ENCODE peak calls at places on chromosomes 13 and 19, in ten cellular contexts. One of them, this sample, is unnamed.

GRCh38 chr19:11020982-11021759 is 60.3 kb downstream of the SMARCA4 start:
- DNase-seq in GM06990: no peak
- DNase-seq in fibroblast of lung: no peak
- DNase-seq in lung: no peak
- DNase-seq in neural progenitor cell: no peak
- DNase-seq in mucosa of descending colon: no peak
- DNase-seq in fibroblast of the aortic adventitia: no peak
- DNase-seq in psoas muscle: no peak
- DNase-seq in Caco-2: no peak
- DNase-seq in upper lobe of right lung: no peak
- DNase-seq in this sample: no peak

GRCh38 chr19:46447824-46448223 is 19.1 kb upstream of the PNMA8C start:
- DNase-seq in GM06990: no peak
- DNase-seq in fibroblast of lung: no peak
- DNase-seq in lung: no peak
- DNase-seq in neural progenitor cell: no peak
- DNase-seq in mucosa of descending colon: no peak
- DNase-seq in fibroblast of the aortic adventitia: no peak
- DNase-seq in psoas muscle: no peak
- DNase-seq in Caco-2: no peak
- DNase-seq in upper lobe of right lung: peak
- DNase-seq in this sample: no peak

GRCh38 chr13:33838567-33839131 is 20.7 kb downstream of the RFC3 start:
- DNase-seq in GM06990: no peak
- DNase-seq in fibroblast of lung: peak
- DNase-seq in lung: no peak
- DNase-seq in neural progenitor cell: no peak
- DNase-seq in mucosa of descending colon: no peak
- DNase-seq in fibroblast of the aortic adventitia: peak
- DNase-seq in psoas muscle: no peak
- DNase-seq in Caco-2: no peak
- DNase-seq in upper lobe of right lung: no peak
- DNase-seq in this sample: no peak

GRCh38 chr19:4580961-4581380 is 21.5 kb upstream of the SEMA6B start:
- DNase-seq in GM06990: no peak
- DNase-seq in fibroblast of lung: no peak
- DNase-seq in lung: no peak
- DNase-seq in neural progenitor cell: no peak
- DNase-seq in mucosa of descending colon: no peak
- DNase-seq in fibroblast of the aortic adventitia: no peak
- DNase-seq in psoas muscle: no peak
- DNase-seq in Caco-2: no peak
- DNase-seq in upper lobe of right lung: no peak
- DNase-seq in this sample: no peak

GRCh38 chr13:110128546-110128945 is 178.4 kb downstream of the COL4A1 start:
- DNase-seq in GM06990: no peak
- DNase-seq in fibroblast of lung: peak
- DNase-seq in lung: no peak
- DNase-seq in neural progenitor cell: no peak
- DNase-seq in mucosa of descending colon: no peak
- DNase-seq in fibroblast of the aortic adventitia: no peak
- DNase-seq in psoas muscle: no peak
- DNase-seq in Caco-2: no peak
- DNase-seq in upper lobe of right lung: no peak
- DNase-seq in this sample: no peak

GRCh38 chr19:29247912-29248311 is 35.0 kb upstream of the UQCRFS1 start:
- DNase-seq in GM06990: no peak
- DNase-seq in fibroblast of lung: no peak
- DNase-seq in lung: no peak
- DNase-seq in neural progenitor cell: no peak
- DNase-seq in mucosa of descending colon: no peak
- DNase-seq in fibroblast of the aortic adventitia: no peak
- DNase-seq in psoas muscle: no peak
- DNase-seq in Caco-2: no peak
- DNase-seq in upper lobe of right lung: no peak
- DNase-seq in this sample: no peak

GRCh38 chr13:41267106-41267505 is 3.7 kb upstream of the MTRF1 start:
- DNase-seq in GM06990: no peak
- DNase-seq in fibroblast of lung: peak
- DNase-seq in lung: no peak
- DNase-seq in neural progenitor cell: no peak
- DNase-seq in mucosa of descending colon: no peak
- DNase-seq in fibroblast of the aortic adventitia: no peak
- DNase-seq in psoas muscle: no peak
- DNase-seq in Caco-2: no peak
- DNase-seq in upper lobe of right lung: no peak
- DNase-seq in this sample: no peak

GRCh38 chr13:107144432-107144831 is 576.5 kb upstream of the ARGLU1 start:
- DNase-seq in GM06990: no peak
- DNase-seq in fibroblast of lung: peak
- DNase-seq in lung: no peak
- DNase-seq in neural progenitor cell: no peak
- DNase-seq in mucosa of descending colon: no peak
- DNase-seq in fibroblast of the aortic adventitia: no peak
- DNase-seq in psoas muscle: no peak
- DNase-seq in Caco-2: no peak
- DNase-seq in upper lobe of right lung: no peak
- DNase-seq in this sample: no peak

GRCh38 chr19:7781157-7781556 is 18.1 kb downstream of the CLEC4M start:
- DNase-seq in GM06990: no peak
- DNase-seq in fibroblast of lung: no peak
- DNase-seq in lung: no peak
- DNase-seq in neural progenitor cell: no peak
- DNase-seq in mucosa of descending colon: no peak
- DNase-seq in fibroblast of the aortic adventitia: no peak
- DNase-seq in psoas muscle: no peak
- DNase-seq in Caco-2: no peak
- DNase-seq in upper lobe of right lung: peak
- DNase-seq in this sample: no peak

GRCh38 chr13:26541041-26541440 is 16.4 kb upstream of the WASF3 start:
- DNase-seq in GM06990: no peak
- DNase-seq in fibroblast of lung: no peak
- DNase-seq in lung: no peak
- DNase-seq in neural progenitor cell: no peak
- DNase-seq in mucosa of descending colon: no peak
- DNase-seq in fibroblast of the aortic adventitia: no peak
- DNase-seq in psoas muscle: no peak
- DNase-seq in Caco-2: no peak
- DNase-seq in upper lobe of right lung: no peak
- DNase-seq in this sample: no peak

GRCh38 chr13:66468656-66469055 is 761.5 kb downstream of the PCDH9 start:
- DNase-seq in GM06990: no peak
- DNase-seq in fibroblast of lung: peak
- DNase-seq in lung: no peak
- DNase-seq in neural progenitor cell: no peak
- DNase-seq in mucosa of descending colon: no peak
- DNase-seq in fibroblast of the aortic adventitia: peak
- DNase-seq in psoas muscle: no peak
- DNase-seq in Caco-2: no peak
- DNase-seq in upper lobe of right lung: no peak
- DNase-seq in this sample: no peak

GRCh38 chr13:109700176-109700575 is 86.2 kb downstream of the IRS2 start:
- DNase-seq in GM06990: no peak
- DNase-seq in fibroblast of lung: peak
- DNase-seq in lung: peak
- DNase-seq in neural progenitor cell: no peak
- DNase-seq in mucosa of descending colon: peak
- DNase-seq in fibroblast of the aortic adventitia: peak
- DNase-seq in psoas muscle: peak
- DNase-seq in Caco-2: no peak
- DNase-seq in upper lobe of right lung: peak
- DNase-seq in this sample: no peak

GRCh38 chr13:41668130-41668757 is 210.9 kb downstream of the RGCC start:
- DNase-seq in GM06990: peak
- DNase-seq in fibroblast of lung: peak
- DNase-seq in lung: peak
- DNase-seq in neural progenitor cell: peak
- DNase-seq in mucosa of descending colon: peak
- DNase-seq in fibroblast of the aortic adventitia: peak
- DNase-seq in psoas muscle: no peak
- DNase-seq in Caco-2: peak
- DNase-seq in upper lobe of right lung: no peak
- DNase-seq in this sample: peak

GRCh38 chr19:4369109-4369887 is 25.9 kb downstream of the MPND start:
- DNase-seq in GM06990: peak
- DNase-seq in fibroblast of lung: peak
- DNase-seq in lung: peak
- DNase-seq in neural progenitor cell: peak
- DNase-seq in mucosa of descending colon: peak
- DNase-seq in fibroblast of the aortic adventitia: peak
- DNase-seq in psoas muscle: peak
- DNase-seq in Caco-2: no peak
- DNase-seq in upper lobe of right lung: peak
- DNase-seq in this sample: no peak

GRCh38 chr13:98664510-98664909 is 87.6 kb upstream of the STK24 start:
- DNase-seq in GM06990: no peak
- DNase-seq in fibroblast of lung: no peak
- DNase-seq in lung: no peak
- DNase-seq in neural progenitor cell: no peak
- DNase-seq in mucosa of descending colon: no peak
- DNase-seq in fibroblast of the aortic adventitia: no peak
- DNase-seq in psoas muscle: no peak
- DNase-seq in Caco-2: no peak
- DNase-seq in upper lobe of right lung: no peak
- DNase-seq in this sample: no peak

DNA sequence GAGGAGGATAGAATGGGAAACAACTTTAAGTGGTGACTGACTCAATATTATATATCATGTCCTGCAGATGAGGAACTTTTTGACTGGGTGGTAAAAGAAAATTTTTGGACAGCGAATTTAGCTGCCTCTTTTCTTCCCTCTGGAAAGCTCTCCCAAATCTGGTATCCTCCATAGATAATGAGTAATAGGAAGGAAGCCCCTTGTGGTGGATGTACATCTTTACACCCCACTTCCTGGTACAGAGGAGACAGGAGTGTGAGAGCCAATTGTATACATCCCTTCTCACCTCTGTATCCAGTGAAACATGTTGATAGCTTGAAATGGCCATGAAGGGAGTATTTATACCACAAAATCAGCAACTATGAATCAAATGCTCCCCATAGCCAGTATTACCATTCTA is 17.2 kb upstream of the TDRD3 start:
- DNase-seq in GM06990: no peak
- DNase-seq in fibroblast of lung: no peak
- DNase-seq in lung: no peak
- DNase-seq in neural progenitor cell: peak
- DNase-seq in mucosa of descending colon: no peak
- DNase-seq in fibroblast of the aortic adventitia: no peak
- DNase-seq in psoas muscle: no peak
- DNase-seq in Caco-2: no peak
- DNase-seq in upper lobe of right lung: no peak
- DNase-seq in this sample: no peak
- TF ChIP-seq CTCF in GM06990: no peak
- TF ChIP-seq CTCF in fibroblast of lung: peak
- TF ChIP-seq CTCF in lung: no peak
- TF ChIP-seq CTCF in neural progenitor cell: peak
- TF ChIP-seq CTCF in mucosa of descending colon: no peak
- TF ChIP-seq CTCF in fibroblast of the aortic adventitia: peak
- TF ChIP-seq CTCF in psoas muscle: no peak
- TF ChIP-seq CTCF in Caco-2: peak
- TF ChIP-seq CTCF in upper lobe of right lung: no peak
- TF ChIP-seq CTCF in this sample: no peak

DNA sequence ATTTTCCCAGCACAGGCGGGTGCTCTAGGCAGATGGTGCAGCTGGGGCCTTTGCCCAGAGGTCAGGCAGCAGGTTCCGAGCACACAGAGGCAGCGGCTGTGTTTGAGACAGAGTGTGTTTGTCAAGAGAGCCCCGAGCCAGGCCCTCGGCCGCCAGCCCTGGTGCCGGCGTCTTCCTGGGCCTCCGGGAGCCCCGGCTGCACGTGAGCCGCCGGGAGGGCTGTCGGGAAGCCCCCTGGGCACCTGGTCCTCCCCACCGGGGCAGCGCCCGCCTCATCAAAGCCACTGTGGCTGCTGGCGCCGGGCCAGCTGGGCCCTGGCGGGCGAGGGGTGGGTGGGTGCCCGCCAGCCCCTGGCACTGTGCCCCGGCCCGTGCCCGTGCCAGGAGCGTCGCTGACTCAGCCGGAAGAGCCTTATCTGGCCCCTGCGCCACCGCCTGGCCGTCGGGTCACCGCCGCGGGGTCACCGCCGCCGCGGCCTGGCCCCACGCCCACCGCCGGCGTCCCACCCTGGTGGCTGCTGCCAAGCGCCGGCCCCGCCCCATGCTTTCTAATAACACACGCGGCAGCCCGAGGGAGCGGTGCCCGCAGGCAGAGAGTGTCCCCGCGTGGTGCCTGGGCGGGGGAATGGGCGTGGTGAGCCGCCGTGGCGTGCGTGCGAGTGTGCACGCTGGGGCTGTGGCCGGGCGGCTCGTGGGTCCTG is 14.9 kb downstream of the ARID3A start:
- DNase-seq in GM06990: no peak
- DNase-seq in fibroblast of lung: peak
- DNase-seq in lung: peak
- DNase-seq in neural progenitor cell: no peak
- DNase-seq in mucosa of descending colon: peak
- DNase-seq in fibroblast of the aortic adventitia: peak
- DNase-seq in psoas muscle: peak
- DNase-seq in Caco-2: no peak
- DNase-seq in upper lobe of right lung: peak
- DNase-seq in this sample: peak
- H3K4me3 ChIP-seq in GM06990: peak
- H3K4me3 ChIP-seq in fibroblast of lung: no peak
- H3K4me3 ChIP-seq in lung: no peak
- H3K4me3 ChIP-seq in neural progenitor cell: no peak
- H3K4me3 ChIP-seq in mucosa of descending colon: no peak
- H3K4me3 ChIP-seq in fibroblast of the aortic adventitia: peak
- H3K4me3 ChIP-seq in psoas muscle: peak
- H3K4me3 ChIP-seq in Caco-2: no peak
- H3K4me3 ChIP-seq in upper lobe of right lung: peak
- H3K4me3 ChIP-seq in this sample: peak

GRCh38 chr13:61612192-61612591 is 196.5 kb upstream of the PCDH20 start:
- DNase-seq in GM06990: no peak
- DNase-seq in fibroblast of lung: no peak
- DNase-seq in lung: no peak
- DNase-seq in neural progenitor cell: no peak
- DNase-seq in mucosa of descending colon: no peak
- DNase-seq in fibroblast of the aortic adventitia: no peak
- DNase-seq in psoas muscle: no peak
- DNase-seq in Caco-2: no peak
- DNase-seq in upper lobe of right lung: no peak
- DNase-seq in this sample: no peak
- TF ChIP-seq CTCF in GM06990: no peak
- TF ChIP-seq CTCF in fibroblast of lung: no peak
- TF ChIP-seq CTCF in lung: no peak
- TF ChIP-seq CTCF in neural progenitor cell: no peak
- TF ChIP-seq CTCF in mucosa of descending colon: no peak
- TF ChIP-seq CTCF in fibroblast of the aortic adventitia: no peak
- TF ChIP-seq CTCF in psoas muscle: no peak
- TF ChIP-seq CTCF in Caco-2: no peak
- TF ChIP-seq CTCF in upper lobe of right lung: no peak
- TF ChIP-seq CTCF in this sample: no peak

DNA sequence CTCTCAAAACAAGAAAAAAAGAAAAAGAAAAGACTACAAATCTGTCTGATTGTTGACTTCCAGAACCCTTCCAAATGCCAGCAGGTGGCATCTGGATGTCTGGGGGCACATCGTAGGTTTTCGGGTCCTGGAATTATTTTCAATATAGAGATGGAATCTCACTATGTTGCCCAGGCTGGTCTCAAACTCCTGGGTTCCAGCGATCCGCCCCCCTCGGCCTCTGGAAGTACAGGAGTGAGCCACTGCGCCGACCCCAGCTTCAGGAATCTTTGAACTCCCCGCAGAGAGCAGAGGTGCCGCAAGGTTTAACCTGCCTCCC is 567 bp upstream of the B3GNT3 start:
- DNase-seq in GM06990: no peak
- DNase-seq in fibroblast of lung: no peak
- DNase-seq in lung: no peak
- DNase-seq in neural progenitor cell: peak
- DNase-seq in mucosa of descending colon: no peak
- DNase-seq in fibroblast of the aortic adventitia: no peak
- DNase-seq in psoas muscle: no peak
- DNase-seq in Caco-2: no peak
- DNase-seq in upper lobe of right lung: no peak
- DNase-seq in this sample: no peak
- H3K4me3 ChIP-seq in GM06990: no peak
- H3K4me3 ChIP-seq in fibroblast of lung: no peak
- H3K4me3 ChIP-seq in lung: no peak
- H3K4me3 ChIP-seq in neural progenitor cell: no peak
- H3K4me3 ChIP-seq in mucosa of descending colon: no peak
- H3K4me3 ChIP-seq in fibroblast of the aortic adventitia: no peak
- H3K4me3 ChIP-seq in psoas muscle: no peak
- H3K4me3 ChIP-seq in Caco-2: peak
- H3K4me3 ChIP-seq in upper lobe of right lung: peak
- H3K4me3 ChIP-seq in this sample: no peak